ENCODE peak calls at places on chromosome X, in seven cellular contexts. One of them, this sample, is unnamed.

GRCh38 chrX:131649741-131650140 is 105.9 kb downstream of the OR13H1 start:
- DNase-seq in mammary epithelial cell: no peak
- DNase-seq in Peyer's patch: no peak
- DNase-seq in endodermal cell: no peak
- DNase-seq in neuronal stem cell: no peak
- DNase-seq in tibial nerve: no peak
- DNase-seq in cardiac muscle cell: no peak
- DNase-seq in this sample: no peak

GRCh38 chrX:134172588-134173259 is 64.3 kb upstream of the CCDC160 start:
- DNase-seq in mammary epithelial cell: no peak
- DNase-seq in Peyer's patch: peak
- DNase-seq in endodermal cell: peak
- DNase-seq in neuronal stem cell: no peak
- DNase-seq in tibial nerve: no peak
- DNase-seq in cardiac muscle cell: peak
- DNase-seq in this sample: peak

GRCh38 chrX:149074429-149074828 is 430.7 kb downstream of the IDS start:
- DNase-seq in mammary epithelial cell: no peak
- DNase-seq in Peyer's patch: no peak
- DNase-seq in endodermal cell: no peak
- DNase-seq in neuronal stem cell: no peak
- DNase-seq in tibial nerve: peak
- DNase-seq in cardiac muscle cell: peak
- DNase-seq in this sample: no peak

GRCh38 chrX:117645639-117646038 is 471.0 kb downstream of the KLHL13 start:
- DNase-seq in mammary epithelial cell: no peak
- DNase-seq in Peyer's patch: no peak
- DNase-seq in endodermal cell: no peak
- DNase-seq in neuronal stem cell: no peak
- DNase-seq in tibial nerve: no peak
- DNase-seq in cardiac muscle cell: no peak
- DNase-seq in this sample: no peak

GRCh38 chrX:100802843-100803242 is 17.3 kb upstream of the CSTF2 start:
- DNase-seq in mammary epithelial cell: no peak
- DNase-seq in Peyer's patch: no peak
- DNase-seq in endodermal cell: no peak
- DNase-seq in neuronal stem cell: no peak
- DNase-seq in tibial nerve: no peak
- DNase-seq in cardiac muscle cell: no peak
- DNase-seq in this sample: no peak

GRCh38 chrX:123087326-123087725 is 96.8 kb upstream of the GRIA3 start:
- DNase-seq in mammary epithelial cell: peak
- DNase-seq in Peyer's patch: no peak
- DNase-seq in endodermal cell: no peak
- DNase-seq in neuronal stem cell: no peak
- DNase-seq in tibial nerve: no peak
- DNase-seq in cardiac muscle cell: no peak
- DNase-seq in this sample: no peak

GRCh38 chrX:65587616-65588526 is 53.3 kb upstream of the LAS1L start:
- DNase-seq in mammary epithelial cell: peak
- DNase-seq in Peyer's patch: no peak
- DNase-seq in endodermal cell: no peak
- DNase-seq in neuronal stem cell: no peak
- DNase-seq in tibial nerve: peak
- DNase-seq in cardiac muscle cell: peak
- DNase-seq in this sample: no peak

GRCh38 chrX:121641560-121641959 is 594.1 kb downstream of the GLUD2 start:
- DNase-seq in mammary epithelial cell: peak
- DNase-seq in Peyer's patch: no peak
- DNase-seq in endodermal cell: no peak
- DNase-seq in neuronal stem cell: no peak
- DNase-seq in tibial nerve: no peak
- DNase-seq in cardiac muscle cell: peak
- DNase-seq in this sample: no peak

GRCh38 chrX:8183281-8183680 is 12.2 kb upstream of the VCX2 start:
- DNase-seq in mammary epithelial cell: no peak
- DNase-seq in Peyer's patch: no peak
- DNase-seq in endodermal cell: no peak
- DNase-seq in neuronal stem cell: no peak
- DNase-seq in tibial nerve: no peak
- DNase-seq in cardiac muscle cell: no peak
- DNase-seq in this sample: no peak

GRCh38 chrX:3407785-3408184 is 61.3 kb upstream of the MXRA5 start:
- DNase-seq in mammary epithelial cell: no peak
- DNase-seq in Peyer's patch: no peak
- DNase-seq in endodermal cell: no peak
- DNase-seq in neuronal stem cell: no peak
- DNase-seq in tibial nerve: no peak
- DNase-seq in cardiac muscle cell: no peak
- DNase-seq in this sample: no peak

GRCh38 chrX:104329731-104330130 is 75.0 kb upstream of the ESX1 start:
- DNase-seq in mammary epithelial cell: no peak
- DNase-seq in Peyer's patch: no peak
- DNase-seq in endodermal cell: no peak
- DNase-seq in neuronal stem cell: no peak
- DNase-seq in tibial nerve: no peak
- DNase-seq in cardiac muscle cell: no peak
- DNase-seq in this sample: no peak

GRCh38 chrX:107894038-107894437 is 68.4 kb downstream of the MID2 start:
- DNase-seq in mammary epithelial cell: peak
- DNase-seq in Peyer's patch: no peak
- DNase-seq in endodermal cell: peak
- DNase-seq in neuronal stem cell: peak
- DNase-seq in tibial nerve: no peak
- DNase-seq in cardiac muscle cell: peak
- DNase-seq in this sample: peak

GRCh38 chrX:48800574-48801280 is 1.1 kb upstream of the HDAC6 start:
- DNase-seq in mammary epithelial cell: no peak
- DNase-seq in Peyer's patch: no peak
- DNase-seq in endodermal cell: no peak
- DNase-seq in neuronal stem cell: no peak
- DNase-seq in tibial nerve: no peak
- DNase-seq in cardiac muscle cell: no peak
- DNase-seq in this sample: no peak

GRCh38 chrX:154779261-154779660 is 16.6 kb downstream of the DKC1 start:
- DNase-seq in mammary epithelial cell: no peak
- DNase-seq in Peyer's patch: no peak
- DNase-seq in endodermal cell: no peak
- DNase-seq in neuronal stem cell: no peak
- DNase-seq in tibial nerve: no peak
- DNase-seq in cardiac muscle cell: peak
- DNase-seq in this sample: no peak

GRCh38 chrX:49172280-49172780 is 632 bp downstream of the PLP2 start:
- DNase-seq in mammary epithelial cell: peak
- DNase-seq in Peyer's patch: peak
- DNase-seq in endodermal cell: no peak
- DNase-seq in neuronal stem cell: no peak
- DNase-seq in tibial nerve: peak
- DNase-seq in cardiac muscle cell: peak
- DNase-seq in this sample: peak

GRCh38 chrX:132031867-132032266 is 8.8 kb downstream of the STK26 start:
- DNase-seq in mammary epithelial cell: no peak
- DNase-seq in Peyer's patch: no peak
- DNase-seq in endodermal cell: no peak
- DNase-seq in neuronal stem cell: no peak
- DNase-seq in tibial nerve: no peak
- DNase-seq in cardiac muscle cell: no peak
- DNase-seq in this sample: no peak

GRCh38 chrX:24495700-24496099 is 30.6 kb downstream of the PDK3 start:
- DNase-seq in mammary epithelial cell: no peak
- DNase-seq in Peyer's patch: no peak
- DNase-seq in endodermal cell: no peak
- DNase-seq in neuronal stem cell: no peak
- DNase-seq in tibial nerve: no peak
- DNase-seq in cardiac muscle cell: no peak
- DNase-seq in this sample: no peak

GRCh38 chrX:24494544-24495113 is 29.5 kb downstream of the PDK3 start:
- DNase-seq in mammary epithelial cell: peak
- DNase-seq in Peyer's patch: no peak
- DNase-seq in endodermal cell: no peak
- DNase-seq in neuronal stem cell: no peak
- DNase-seq in tibial nerve: no peak
- DNase-seq in cardiac muscle cell: peak
- DNase-seq in this sample: no peak

GRCh38 chrX:24493740-24494543 is 28.9 kb downstream of the PDK3 start:
- DNase-seq in mammary epithelial cell: no peak
- DNase-seq in Peyer's patch: no peak
- DNase-seq in endodermal cell: peak
- DNase-seq in neuronal stem cell: no peak
- DNase-seq in tibial nerve: no peak
- DNase-seq in cardiac muscle cell: no peak
- DNase-seq in this sample: no peak

GRCh38 chrX:24498181-24498580 is 33.1 kb downstream of the PDK3 start:
- DNase-seq in mammary epithelial cell: no peak
- DNase-seq in Peyer's patch: no peak
- DNase-seq in endodermal cell: peak
- DNase-seq in neuronal stem cell: peak
- DNase-seq in tibial nerve: peak
- DNase-seq in cardiac muscle cell: peak
- DNase-seq in this sample: no peak

GRCh38 chrX:24498975-24499374 is 33.9 kb downstream of the PDK3 start:
- DNase-seq in mammary epithelial cell: peak
- DNase-seq in Peyer's patch: no peak
- DNase-seq in endodermal cell: no peak
- DNase-seq in neuronal stem cell: no peak
- DNase-seq in tibial nerve: no peak
- DNase-seq in cardiac muscle cell: peak
- DNase-seq in this sample: peak
- H3K27ac ChIP-seq in mammary epithelial cell: no peak
- H3K27ac ChIP-seq in Peyer's patch: no peak
- H3K27ac ChIP-seq in endodermal cell: no peak
- H3K27ac ChIP-seq in neuronal stem cell: no peak
- H3K27ac ChIP-seq in tibial nerve: no peak
- H3K27ac ChIP-seq in cardiac muscle cell: no peak
- H3K27ac ChIP-seq in this sample: peak

GRCh38 chrX:118736394-118737010 is 9.1 kb downstream of the IL13RA1 start:
- DNase-seq in mammary epithelial cell: no peak
- DNase-seq in Peyer's patch: no peak
- DNase-seq in endodermal cell: no peak
- DNase-seq in neuronal stem cell: no peak
- DNase-seq in tibial nerve: no peak
- DNase-seq in cardiac muscle cell: no peak
- DNase-seq in this sample: no peak

GRCh38 chrX:118740276-118740889 is 13.0 kb downstream of the IL13RA1 start:
- DNase-seq in mammary epithelial cell: no peak
- DNase-seq in Peyer's patch: no peak
- DNase-seq in endodermal cell: no peak
- DNase-seq in neuronal stem cell: no peak
- DNase-seq in tibial nerve: no peak
- DNase-seq in cardiac muscle cell: no peak
- DNase-seq in this sample: no peak

GRCh38 chrX:118734909-118735308 is 7.5 kb downstream of the IL13RA1 start:
- DNase-seq in mammary epithelial cell: no peak
- DNase-seq in Peyer's patch: no peak
- DNase-seq in endodermal cell: no peak
- DNase-seq in neuronal stem cell: no peak
- DNase-seq in tibial nerve: no peak
- DNase-seq in cardiac muscle cell: no peak
- DNase-seq in this sample: no peak

GRCh38 chrX:118742176-118742575 is 14.8 kb downstream of the IL13RA1 start:
- DNase-seq in mammary epithelial cell: no peak
- DNase-seq in Peyer's patch: no peak
- DNase-seq in endodermal cell: no peak
- DNase-seq in neuronal stem cell: no peak
- DNase-seq in tibial nerve: no peak
- DNase-seq in cardiac muscle cell: no peak
- DNase-seq in this sample: no peak

GRCh38 chrX:118739577-118739976 is 12.2 kb downstream of the IL13RA1 start:
- DNase-seq in mammary epithelial cell: no peak
- DNase-seq in Peyer's patch: no peak
- DNase-seq in endodermal cell: no peak
- DNase-seq in neuronal stem cell: no peak
- DNase-seq in tibial nerve: no peak
- DNase-seq in cardiac muscle cell: no peak
- DNase-seq in this sample: no peak
- H3K27ac ChIP-seq in mammary epithelial cell: no peak
- H3K27ac ChIP-seq in Peyer's patch: no peak
- H3K27ac ChIP-seq in endodermal cell: no peak
- H3K27ac ChIP-seq in neuronal stem cell: no peak
- H3K27ac ChIP-seq in tibial nerve: no peak
- H3K27ac ChIP-seq in cardiac muscle cell: no peak
- H3K27ac ChIP-seq in this sample: no peak

GRCh38 chrX:136170109-136170800 is 22.9 kb downstream of the FHL1 start:
- DNase-seq in mammary epithelial cell: no peak
- DNase-seq in Peyer's patch: no peak
- DNase-seq in endodermal cell: no peak
- DNase-seq in neuronal stem cell: no peak
- DNase-seq in tibial nerve: no peak
- DNase-seq in cardiac muscle cell: peak
- DNase-seq in this sample: no peak
- H3K27ac ChIP-seq in mammary epithelial cell: no peak
- H3K27ac ChIP-seq in Peyer's patch: peak
- H3K27ac ChIP-seq in endodermal cell: no peak
- H3K27ac ChIP-seq in neuronal stem cell: no peak
- H3K27ac ChIP-seq in tibial nerve: peak
- H3K27ac ChIP-seq in cardiac muscle cell: no peak
- H3K27ac ChIP-seq in this sample: no peak

GRCh38 chrX:12993823-12994222 is 18.9 kb downstream of the TMSB4X start:
- DNase-seq in mammary epithelial cell: no peak
- DNase-seq in Peyer's patch: no peak
- DNase-seq in endodermal cell: no peak
- DNase-seq in neuronal stem cell: no peak
- DNase-seq in tibial nerve: no peak
- DNase-seq in cardiac muscle cell: no peak
- DNase-seq in this sample: no peak
- H3K27ac ChIP-seq in mammary epithelial cell: no peak
- H3K27ac ChIP-seq in Peyer's patch: no peak
- H3K27ac ChIP-seq in endodermal cell: no peak
- H3K27ac ChIP-seq in neuronal stem cell: no peak
- H3K27ac ChIP-seq in tibial nerve: no peak
- H3K27ac ChIP-seq in cardiac muscle cell: no peak
- H3K27ac ChIP-seq in this sample: no peak

DNA sequence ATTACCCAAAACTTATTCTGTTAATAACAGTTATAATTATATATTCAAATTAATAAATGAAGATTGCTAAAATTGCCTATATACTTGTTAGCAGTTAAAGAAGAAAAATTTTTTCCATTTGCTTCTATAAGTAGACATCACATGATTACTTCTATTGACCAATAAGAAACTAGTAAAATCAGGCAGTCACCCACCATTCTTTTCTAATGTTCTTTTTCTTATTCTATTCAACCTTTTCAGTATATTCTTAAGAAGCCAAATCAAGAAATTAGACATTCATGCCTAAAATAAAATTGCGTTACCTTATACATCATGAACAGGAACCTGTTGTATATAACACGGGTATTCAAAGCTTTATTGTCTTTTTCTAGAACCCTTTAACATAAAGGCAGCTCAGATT is 568.0 kb upstream of the DIPK2B start:
- DNase-seq in mammary epithelial cell: no peak
- DNase-seq in Peyer's patch: no peak
- DNase-seq in endodermal cell: no peak
- DNase-seq in neuronal stem cell: no peak
- DNase-seq in tibial nerve: no peak
- DNase-seq in cardiac muscle cell: no peak
- DNase-seq in this sample: no peak
- H3K27ac ChIP-seq in mammary epithelial cell: peak
- H3K27ac ChIP-seq in Peyer's patch: peak
- H3K27ac ChIP-seq in endodermal cell: no peak
- H3K27ac ChIP-seq in neuronal stem cell: no peak
- H3K27ac ChIP-seq in tibial nerve: peak
- H3K27ac ChIP-seq in cardiac muscle cell: no peak
- H3K27ac ChIP-seq in this sample: peak

This sample was measured in CD4-positive, CD25-positive, alpha-beta regulatory T cell.